ENCODE peak calls at places on chromosomes 12 and 14, in ten cellular contexts. Y, N, F, I, A, S, J, P, B and W are unnamed samples.
A peak's percentile ranks its signal among the peaks of the same experiment; 100 is the strongest.

GRCh38 chr12:115201928-115202327 is 518.0 kb upstream of the TBX3 start:
- DNase-seq in F (no peak), A (no peak), I (no peak), J (peak; percentile 26), N (no peak), B (no peak), S (no peak), Y (no peak), P (no peak), W (no peak)

GRCh38 chr14:73625686-73626085 is 13.4 kb downstream of the ACOT6 start:
- DNase-seq in F (no peak), N (no peak), A (no peak), B (no peak), Y (no peak), S (no peak), J (no peak), I (no peak), P (no peak), W (no peak)

GRCh38 chr12:45191239-45191638 is 24.7 kb upstream of the ANO6 start:
- DNase-seq in P (no peak), F (no peak), S (no peak), B (no peak), J (peak; percentile 30), N (no peak), Y (no peak), I (no peak), A (no peak), W (no peak)

GRCh38 chr12:51534216-51534615 is 56.8 kb upstream of the SCN8A start:
- DNase-seq in J (no peak), F (no peak), S (no peak), I (no peak), Y (no peak), B (no peak), A (no peak), P (no peak), N (no peak), W (no peak)

GRCh38 chr14:59600211-59600945 is 23.8 kb upstream of the CCDC175 start:
- DNase-seq in S (no peak), F (no peak), A (no peak), Y (no peak), J (no peak), P (no peak), N (no peak), I (no peak), B (no peak), W (no peak)

GRCh38 chr12:84502180-84502857 is 410.3 kb downstream of the SLC6A15 start:
- DNase-seq in F (no peak), N (no peak), P (no peak), I (no peak), J (no peak), A (no peak), Y (no peak), S (no peak), B (no peak), W (no peak)

GRCh38 chr12:1435456-1435855 is 158.9 kb downstream of the FBXL14 start:
- DNase-seq in I (no peak), F (no peak), J (peak; percentile 46), P (no peak), Y (no peak), S (peak; percentile 41), A (no peak), N (no peak), B (no peak), W (peak; percentile 16)

GRCh38 chr12:126139355-126139754 is 1074.1 kb downstream of the AACS start:
- DNase-seq in B (no peak), Y (no peak), J (no peak), S (no peak), P (no peak), I (no peak), F (no peak), A (no peak), N (no peak), W (no peak)

GRCh38 chr14:64340560-64341196 is 46.5 kb upstream of the ESR2 start:
- DNase-seq in B (peak; percentile 8), J (no peak), N (no peak), Y (no peak), I (no peak), S (no peak), F (no peak), P (no peak), A (no peak), W (no peak)

GRCh38 chr12:108819920-108820699 is 37.3 kb downstream of the SSH1 start:
- DNase-seq in P (no peak), A (no peak), Y (no peak), S (no peak), B (no peak), F (no peak), J (no peak), I (no peak), N (no peak), W (no peak)

DNA sequence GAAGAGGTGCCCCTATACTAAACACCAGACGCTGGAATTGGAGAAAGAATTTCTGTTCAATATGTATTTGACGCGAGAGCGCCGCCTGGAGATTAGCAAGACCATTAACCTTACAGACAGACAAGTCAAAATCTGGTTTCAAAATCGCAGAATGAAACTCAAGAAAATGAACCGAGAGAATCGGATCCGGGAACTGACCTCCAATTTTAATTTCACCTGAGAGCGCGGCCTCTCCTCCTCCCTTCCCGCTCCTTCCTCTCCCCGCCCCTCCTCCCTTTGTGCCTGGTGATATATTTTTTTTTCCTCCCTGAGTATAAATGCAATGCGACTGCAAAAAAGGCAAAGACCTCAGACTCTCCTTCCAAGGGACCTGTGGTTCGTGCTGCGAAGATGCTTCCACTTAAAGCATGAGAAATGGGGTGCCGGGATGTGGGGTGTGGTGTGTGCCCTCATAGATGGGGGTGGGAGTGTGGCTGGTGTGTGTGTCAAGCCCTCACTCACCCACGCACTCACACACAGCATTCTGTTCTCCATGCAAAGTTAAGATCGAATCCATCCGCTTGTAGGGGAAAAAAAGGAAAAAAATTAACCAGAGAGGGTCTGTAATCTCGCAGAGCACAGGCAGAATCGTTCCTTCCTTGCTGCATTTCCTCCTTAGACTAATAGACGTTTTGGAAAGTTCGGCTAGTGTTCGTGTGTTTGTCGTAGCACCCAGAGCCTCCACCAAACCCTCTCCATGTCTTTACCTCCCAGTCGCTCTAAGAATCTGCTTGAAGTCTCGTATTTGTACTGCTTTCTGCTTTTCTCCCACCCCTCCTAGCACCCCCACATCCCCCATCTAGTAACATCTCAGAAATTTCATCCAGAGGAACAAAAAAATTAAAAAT is 4.5 kb downstream of the HOXC10 start:
- DNase-seq in A (no peak), P (peak; percentile 40), J (peak; percentile 61), F (peak; percentile 10), B (peak; percentile 71), N (no peak), S (no peak), Y (no peak), I (no peak), W (no peak)
- TF ChIP-seq CTCF in A (peak; percentile 13), P (no peak), J (peak; percentile 59), F (no peak), B (peak; percentile 55), N (no peak), S (peak; percentile 26), Y (peak; percentile 41), I (peak; percentile 31), W (no peak)

DNA sequence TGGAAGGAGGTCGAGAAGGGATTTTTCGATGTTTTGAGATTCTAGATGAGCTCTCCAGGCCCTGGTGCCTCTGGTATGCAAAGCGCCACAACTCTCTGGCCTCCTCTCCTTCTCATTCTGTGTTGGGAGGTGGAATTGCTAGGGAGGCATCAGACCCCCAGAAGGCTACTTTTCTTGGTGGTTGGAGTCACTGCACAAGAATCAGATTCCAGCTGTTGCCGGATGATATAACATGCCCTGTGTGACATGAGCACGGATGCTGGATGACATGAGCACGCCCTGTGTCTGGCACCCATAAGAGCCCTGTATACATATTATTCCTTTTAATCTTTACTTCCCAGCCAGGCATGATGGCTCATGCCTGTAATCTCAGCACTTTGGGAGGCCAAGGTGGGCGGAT is 4.1 kb downstream of the OASL start:
- DNase-seq in S (no peak), P (no peak), A (no peak), F (no peak), N (no peak), B (no peak), J (no peak), I (no peak), Y (no peak), W (no peak)
- H3K4me1 ChIP-seq in S (no peaks in the 10 kb centered on the region), P (peaks cover 7% of the 10 kb centered on the region), A (no peaks in the 10 kb centered on the region), F (peaks cover 7% of the 10 kb centered on the region), N (no peaks in the 10 kb centered on the region), B (no peaks in the 10 kb centered on the region), J (peaks cover 2% of the 10 kb centered on the region), I (peaks cover 6% of the 10 kb centered on the region), Y (peaks cover 58% of the 10 kb centered on the region), W (peaks cover 8% of the 10 kb centered on the region)

GRCh38 chr12:128973883-128974681 is 120.8 kb downstream of the GLT1D1 start:
- DNase-seq in A (no peak), J (no peak), F (no peak), B (no peak), I (no peak), P (no peak), Y (no peak), S (no peak), N (no peak), W (no peak)
- TF ChIP-seq CTCF in A (no peak), J (no peak), F (no peak), B (no peak), I (no peak), P (no peak), Y (no peak), S (no peak), N (no peak), W (no peak)

GRCh38 chr12:122064034-122064777 is 14.3 kb upstream of the MLXIP start:
- DNase-seq in F (peak; percentile 90), S (peak; percentile 88), B (peak; percentile 87), J (peak; percentile 97), N (peak; percentile 88), P (peak; percentile 94), A (peak; percentile 79), Y (peak; percentile 37), I (peak; percentile 66), W (peak; percentile 98)

GRCh38 chr12:122067548-122067947 is 11.0 kb upstream of the MLXIP start:
- DNase-seq in J (no peak), F (no peak), P (no peak), I (no peak), N (no peak), Y (no peak), B (no peak), S (no peak), A (no peak), W (no peak)

GRCh38 chr12:122063691-122064033 is 14.9 kb upstream of the MLXIP start:
- DNase-seq in F (no peak), N (no peak), S (no peak), I (no peak), P (peak; percentile 68), A (no peak), B (no peak), J (no peak), Y (no peak), W (peak; percentile 80)

GRCh38 chr12:122062832-122063690 is 15.5 kb upstream of the MLXIP start:
- DNase-seq in J (peak; percentile 92), I (peak; percentile 51), N (peak; percentile 46), B (no peak), A (no peak), S (peak; percentile 71), F (no peak), Y (no peak), P (peak; percentile 82), W (peak; percentile 72)

GRCh38 chr12:122064780-122065588 is 13.6 kb upstream of the MLXIP start:
- DNase-seq in S (no peak), I (no peak), N (no peak), J (peak; percentile 81), Y (no peak), F (no peak), B (peak; percentile 57), P (peak; percentile 84), A (no peak), W (peak; percentile 67)
- H3K4me1 ChIP-seq in S (peaks cover 27% of the 10 kb centered on the region), I (peaks cover 47% of the 10 kb centered on the region), N (peaks cover 18% of the 10 kb centered on the region), J (peaks cover 34% of the 10 kb centered on the region), Y (peaks cover 16% of the 10 kb centered on the region), F (peaks cover 36% of the 10 kb centered on the region), B (peaks cover 13% of the 10 kb centered on the region), P (peaks cover 32% of the 10 kb centered on the region), A (no peaks in the 10 kb centered on the region), W (peaks cover 55% of the 10 kb centered on the region)